ENCODE peak calls at places on chromosomes 3 and 15, in seven cellular contexts. W is brain microvascular endothelial cell; S is CD8-positive, alpha-beta T cell; P is heart left ventricle; V is SK-N-SH; X is mucosa of descending colon; F is spleen. D is an unnamed sample. For H3K36me3, the result is how much of the 10 kb centered on the place peaks cover.

GRCh38 chr3:146375214-146375613 is 94.1 kb downstream of the PLSCR2 start:
- DNase-seq in P (no peak), S (no peak), V (no peak), X (no peak), F (no peak), W (no peak), D (no peak)

GRCh38 chr3:102105113-102105642 is 255.9 kb downstream of the NFKBIZ start:
- DNase-seq in P (no peak), X (no peak), F (no peak), S (no peak), W (no peak), V (no peak), D (no peak)

GRCh38 chr3:194166682-194167479 is 30.9 kb downstream of the HES1 start:
- DNase-seq in W (no peak), V (peak), S (no peak), X (peak), P (peak), F (no peak), D (no peak)

GRCh38 chr15:89673162-89673506 is 6.0 kb downstream of the PLIN1 start:
- DNase-seq in W (no peak), P (no peak), F (no peak), V (peak), S (no peak), X (no peak), D (no peak)

GRCh38 chr15:34182942-34183341 is 27.0 kb downstream of the KATNBL1 start:
- DNase-seq in P (no peak), V (no peak), F (no peak), W (no peak), S (no peak), X (no peak), D (no peak)

GRCh38 chr3:129316121-129317013 is 37.7 kb downstream of the HMCES start:
- DNase-seq in F (peak), S (peak), V (peak), W (peak), P (peak), X (peak), D (peak)

GRCh38 chr3:51538115-51538458 is 432 bp upstream of the RAD54L2 start:
- DNase-seq in S (no peak), P (no peak), V (no peak), F (no peak), W (no peak), X (no peak), D (no peak)

GRCh38 chr15:90266061-90266431 is 574 bp downstream of the NGRN start:
- DNase-seq in F (peak), W (peak), V (peak), S (no peak), X (peak), P (peak), D (no peak)

GRCh38 chr3:172519740-172520139 is 3.5 kb downstream of the TNFSF10 start:
- DNase-seq in X (no peak), F (no peak), V (no peak), S (no peak), W (no peak), P (no peak), D (no peak)

GRCh38 chr3:134802428-134803050 is 7.5 kb downstream of the EPHB1 start:
- DNase-seq in P (no peak), X (no peak), W (no peak), S (no peak), V (no peak), F (no peak), D (no peak)

GRCh38 chr3:99751649-99752048 is 66.0 kb upstream of the CMSS1 start:
- DNase-seq in V (no peak), P (no peak), X (no peak), W (peak), S (no peak), F (no peak), D (no peak)

GRCh38 chr3:24523988-24524727 is 29.5 kb upstream of the THRB start:
- DNase-seq in W (no peak), S (no peak), P (no peak), V (no peak), F (no peak), X (no peak), D (no peak)

GRCh38 chr15:41911691-41912345 is 18.0 kb upstream of the SPTBN5 start:
- DNase-seq in S (no peak), P (no peak), V (no peak), W (no peak), F (peak), X (no peak), D (no peak)

GRCh38 chr3:196412704-196413103 is 19.5 kb downstream of the UBXN7 start:
- DNase-seq in S (no peak), P (no peak), X (no peak), F (no peak), V (no peak), W (no peak), D (no peak)

GRCh38 chr3:196408565-196409300 is 23.5 kb downstream of the UBXN7 start:
- DNase-seq in W (no peak), V (no peak), X (no peak), S (no peak), P (no peak), F (no peak), D (no peak)

GRCh38 chr3:196409409-196409808 is 22.8 kb downstream of the UBXN7 start:
- DNase-seq in F (no peak), V (no peak), W (no peak), S (no peak), P (no peak), X (no peak), D (no peak)

GRCh38 chr3:196406806-196407470 is 25.3 kb downstream of the UBXN7 start:
- DNase-seq in V (peak), S (no peak), W (peak), P (no peak), X (no peak), F (no peak), D (no peak)
- H3K4me3 ChIP-seq in V (no peak), S (no peak), W (no peak), P (no peak), X (no peak), F (no peak), D (no peak)

DNA sequence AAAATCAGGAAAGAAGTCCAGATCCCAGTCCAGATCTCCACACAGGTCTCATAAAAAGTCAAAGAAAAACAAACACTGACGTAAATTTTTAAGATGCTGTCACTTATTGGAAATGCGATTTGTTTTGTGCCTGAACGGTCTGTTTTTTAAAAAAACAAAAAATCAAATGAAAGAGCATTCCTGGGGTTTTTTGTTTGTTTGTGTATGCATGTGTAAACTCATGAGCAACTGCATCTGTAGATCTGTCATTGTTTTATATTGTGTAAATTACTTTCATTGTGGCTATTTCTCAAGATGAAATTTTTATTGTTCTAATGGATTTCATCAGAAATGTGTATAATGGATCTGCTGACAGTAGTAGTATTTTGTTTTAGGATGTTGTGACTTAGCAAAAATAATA is 55.0 kb downstream of the U2SURP start:
- DNase-seq in S (no peak), F (no peak), W (no peak), X (no peak), V (no peak), P (no peak), D (no peak)
- H3K36me3 ChIP-seq in S (under half), F (under half), W (under half), X (under half), V (half or more), P (half or more), D (half or more)

GRCh38 chr3:179720196-179720595 is 67.4 kb downstream of the USP13 start:
- DNase-seq in F (no peak), P (no peak), S (no peak), X (no peak), V (no peak), W (no peak), D (no peak)

GRCh38 chr3:179719048-179719734 is 66.4 kb downstream of the USP13 start:
- DNase-seq in X (no peak), W (no peak), S (no peak), P (no peak), V (no peak), F (no peak), D (no peak)

GRCh38 chr3:179729086-179729485 is 76.2 kb downstream of the USP13 start:
- DNase-seq in S (no peak), P (no peak), W (no peak), V (no peak), F (no peak), X (no peak), D (no peak)

GRCh38 chr3:179726075-179726742 is 73.4 kb downstream of the USP13 start:
- DNase-seq in S (no peak), W (no peak), F (no peak), X (no peak), V (no peak), P (peak), D (no peak)

DNA sequence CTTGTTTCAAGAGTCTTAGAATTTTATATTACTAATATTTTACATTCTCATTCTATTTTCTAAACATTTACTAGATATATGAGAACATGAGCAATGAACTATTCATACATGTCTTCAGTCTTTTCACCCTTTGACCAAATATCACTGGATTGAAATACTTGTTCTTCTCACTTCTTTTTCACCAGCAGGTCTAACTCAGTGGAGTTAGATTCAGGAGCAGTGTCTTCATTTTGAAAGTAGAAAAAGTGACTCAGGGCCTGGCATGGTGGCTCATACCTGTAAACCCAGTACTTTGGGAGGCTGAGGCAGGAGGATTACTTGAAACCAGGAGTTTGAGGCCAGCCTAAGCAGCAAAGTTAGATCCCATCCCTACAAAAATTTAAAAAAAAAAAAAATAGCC is 70.8 kb downstream of the USP13 start:
- DNase-seq in S (no peak), W (no peak), F (no peak), V (no peak), X (no peak), P (no peak), D (no peak)
- H3K4me3 ChIP-seq in S (no peak), W (no peak), F (no peak), V (no peak), X (no peak), P (no peak), D (no peak)

GRCh38 chr3:45664558-45664957 is 24.6 kb upstream of the SACM1L start:
- DNase-seq in F (peak), X (no peak), W (no peak), P (no peak), V (no peak), S (peak), D (peak)

GRCh38 chr3:45666729-45667440 is 22.3 kb upstream of the SACM1L start:
- DNase-seq in W (peak), P (peak), X (no peak), F (no peak), S (no peak), V (peak), D (no peak)

GRCh38 chr3:45670995-45671394 is 18.2 kb upstream of the SACM1L start:
- DNase-seq in P (no peak), F (no peak), V (no peak), S (no peak), W (no peak), X (no peak), D (no peak)

GRCh38 chr3:45665101-45665572 is 24.1 kb upstream of the SACM1L start:
- DNase-seq in S (peak), W (no peak), X (no peak), P (peak), F (no peak), V (peak), D (peak)

DNA sequence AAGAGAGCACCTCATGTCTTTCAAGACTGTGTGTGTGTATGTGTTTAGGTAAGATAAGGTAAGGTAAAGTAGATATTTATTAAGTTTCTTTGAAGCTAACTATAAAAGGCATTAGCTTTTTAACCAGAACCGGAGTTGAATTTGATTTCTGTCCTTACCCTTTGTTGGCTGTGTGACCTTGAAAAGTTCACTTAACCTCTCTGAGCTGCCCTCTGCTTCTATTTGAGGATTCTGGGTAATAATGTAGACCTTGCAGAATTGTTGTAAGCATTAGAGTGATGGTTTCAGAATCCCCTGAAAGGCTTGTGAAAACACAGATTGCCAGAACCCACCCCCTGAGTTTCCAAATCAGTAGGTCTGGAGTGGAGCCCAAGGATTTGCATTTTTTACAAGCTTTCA is 21.6 kb upstream of the SACM1L start:
- DNase-seq in W (no peak), X (no peak), F (no peak), P (no peak), V (no peak), S (no peak), D (no peak)
- H3K36me3 ChIP-seq in W (under half), X (under half), F (under half), P (under half), V (under half), S (under half), D (under half)

GRCh38 chr15:29571728-29572454 is 250.4 kb downstream of the TJP1 start:
- DNase-seq in X (peak), P (no peak), F (no peak), V (peak), S (no peak), W (no peak), D (no peak)

GRCh38 chr15:29568840-29569532 is 253.3 kb downstream of the TJP1 start:
- DNase-seq in P (no peak), V (peak), W (no peak), F (no peak), S (no peak), X (peak), D (no peak)

GRCh38 chr15:29569533-29570092 is 252.7 kb downstream of the TJP1 start:
- DNase-seq in W (no peak), S (no peak), V (no peak), P (no peak), F (no peak), X (peak), D (no peak)

GRCh38 chr15:29570121-29570930 is 251.9 kb downstream of the TJP1 start:
- DNase-seq in V (peak), P (no peak), X (peak), W (no peak), S (no peak), F (no peak), D (no peak)

GRCh38 chr15:29570931-29571727 is 251.1 kb downstream of the TJP1 start:
- DNase-seq in P (no peak), X (peak), F (no peak), S (no peak), V (peak), W (no peak), D (no peak)
- H3K4me3 ChIP-seq in P (peak), X (no peak), F (no peak), S (no peak), V (peak), W (peak), D (no peak)

DNA sequence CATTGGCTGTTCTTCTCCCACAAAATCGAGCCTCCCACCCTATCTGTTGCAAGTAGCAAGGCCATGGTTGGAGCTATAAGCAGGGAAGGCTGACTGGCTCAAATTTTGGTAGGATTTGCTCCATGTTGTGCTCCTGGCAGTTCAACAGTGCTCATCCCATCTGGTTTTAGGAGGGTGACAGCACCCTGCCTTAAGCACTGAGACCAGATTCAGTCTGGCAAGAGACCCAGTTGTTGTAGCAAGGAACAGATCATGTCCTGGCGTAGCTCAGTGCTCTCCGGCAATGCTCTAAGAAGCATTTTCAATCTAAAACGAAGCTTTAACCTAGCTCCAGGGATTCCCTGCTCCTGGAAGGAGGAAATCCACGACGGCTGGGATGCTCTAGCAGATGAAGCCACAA is 91.2 kb downstream of the RGMA start:
- DNase-seq in F (no peak), P (no peak), S (no peak), X (no peak), W (no peak), V (no peak), D (no peak)
- H3K36me3 ChIP-seq in F (half or more), P (half or more), S (half or more), X (under half), W (half or more), V (half or more), D (half or more)

DNA sequence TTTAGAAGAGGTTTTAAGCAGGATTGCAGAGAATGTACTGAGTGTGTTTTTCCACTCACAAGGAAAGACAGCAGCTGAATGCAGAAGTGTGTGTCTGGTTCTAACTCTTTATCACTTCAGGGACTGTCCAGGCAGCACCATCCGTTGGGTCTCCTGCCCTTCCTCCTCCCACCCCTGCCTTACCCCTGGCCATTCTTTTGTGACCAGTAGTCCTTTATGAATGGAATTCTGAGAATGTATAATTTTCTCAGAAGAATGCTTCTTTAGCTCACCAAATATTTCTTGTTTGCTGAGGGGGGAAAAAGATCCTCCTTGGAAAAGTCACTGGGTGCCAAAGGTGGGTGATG is 70.8 kb downstream of the IGF1R start:
- DNase-seq in W (peak), V (no peak), X (no peak), S (no peak), F (no peak), P (no peak), D (no peak)
- H3K4me3 ChIP-seq in W (no peak), V (no peak), X (no peak), S (no peak), F (no peak), P (no peak), D (no peak)

DNA sequence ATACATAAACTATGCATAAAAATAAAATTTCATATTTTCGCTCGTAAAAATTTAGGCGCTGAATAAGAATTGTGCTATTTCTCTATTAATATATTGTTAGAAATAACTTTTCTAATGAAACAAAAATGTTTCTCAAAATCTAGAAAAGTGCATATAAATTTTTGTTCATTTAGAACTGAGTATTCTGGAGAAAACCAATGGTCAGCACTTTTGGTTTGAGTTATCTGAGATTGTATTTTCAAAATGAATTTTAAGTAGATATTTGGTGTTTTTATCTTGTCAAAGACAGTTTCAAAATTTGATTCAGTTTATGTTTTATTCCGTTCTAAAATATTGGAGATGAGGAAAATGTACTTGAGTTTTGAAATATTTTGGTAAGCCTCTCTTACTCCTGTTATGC is 13.9 kb downstream of the MYNN start:
- DNase-seq in X (no peak), V (no peak), W (no peak), P (no peak), F (no peak), S (no peak), D (no peak)
- H3K36me3 ChIP-seq in X (under half), V (half or more), W (under half), P (half or more), F (under half), S (under half), D (under half)

GRCh38 chr15:59299919-59300617 is 72.6 kb downstream of the MYO1E start:
- DNase-seq in X (peak), S (peak), F (peak), P (peak), V (no peak), W (peak), D (peak)

GRCh38 chr15:59298255-59298856 is 74.3 kb downstream of the MYO1E start:
- DNase-seq in S (no peak), X (no peak), W (no peak), P (no peak), V (no peak), F (no peak), D (no peak)

GRCh38 chr15:59298876-59299275 is 73.8 kb downstream of the MYO1E start:
- DNase-seq in S (no peak), V (no peak), P (no peak), X (no peak), F (no peak), W (no peak), D (no peak)

GRCh38 chr15:59301527-59301926 is 71.1 kb downstream of the MYO1E start:
- DNase-seq in W (no peak), S (no peak), P (no peak), V (no peak), F (no peak), X (no peak), D (no peak)

DNA sequence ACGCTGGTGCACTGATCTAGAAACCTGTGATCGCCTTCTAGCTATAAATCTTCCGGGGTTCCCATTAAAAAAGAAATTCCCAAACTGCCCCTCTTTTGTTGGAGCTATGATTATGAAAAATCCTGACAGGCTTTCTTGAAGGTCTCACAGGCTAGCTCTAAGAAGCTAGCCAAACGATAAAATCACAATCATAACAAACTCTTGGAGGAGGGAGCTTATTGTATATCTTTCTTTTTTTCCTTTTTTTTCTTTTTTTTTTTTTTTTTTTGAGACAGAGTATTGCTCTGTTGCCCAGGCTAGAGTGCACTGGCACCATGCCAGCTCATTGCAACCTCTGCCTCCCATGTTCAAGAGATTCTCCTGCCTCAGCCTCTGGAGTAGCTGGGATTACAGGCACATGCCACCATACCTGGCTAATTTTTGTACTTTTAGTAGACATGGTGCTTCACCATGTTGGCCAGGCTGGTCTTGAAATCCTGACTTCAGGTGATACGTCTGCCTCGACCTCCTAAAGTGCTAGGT is 72.0 kb downstream of the MYO1E start:
- DNase-seq in S (no peak), V (no peak), W (no peak), F (no peak), X (peak), P (no peak), D (no peak)
- H3K4me3 ChIP-seq in S (no peak), V (no peak), W (no peak), F (no peak), X (no peak), P (no peak), D (peak)

D was measured in CD8-positive, alpha-beta memory T cell.